ENCODE peak calls at places on chromosome 11, in six cellular contexts. I is endothelial cell of umbilical vein, Z is esophagus muscularis mucosa, N is HL-60, O is HCT116, F is transverse colon. X is an unnamed sample.

GRCh38 chr11:112724194-112724790 is 236.9 kb upstream of the NCAM1 start:
- DNase-seq in I (no peak), Z (peak), N (no peak), O (no peak), F (no peak), X (no peak)

GRCh38 chr11:67572747-67573419 is 10.7 kb upstream of the GSTP1 start:
- DNase-seq in I (peak), Z (no peak), N (no peak), O (peak), F (peak), X (no peak)

GRCh38 chr11:118060879-118061278 is 16.0 kb upstream of the TMPRSS4 start:
- DNase-seq in I (no peak), Z (no peak), N (no peak), O (no peak), F (peak), X (peak)

GRCh38 chr11:113730887-113731726 is 25.0 kb upstream of the TMPRSS5 start:
- DNase-seq in I (peak), Z (no peak), N (no peak), O (peak), F (peak), X (no peak)

GRCh38 chr11:62614275-62614674 is 1.2 kb downstream of the ROM1 start:
- DNase-seq in I (no peak), Z (no peak), N (no peak), O (no peak), F (no peak), X (no peak)

GRCh38 chr11:102666331-102666957 is 39.1 kb downstream of the MMP27 start:
- DNase-seq in I (peak), Z (no peak), N (no peak), O (peak), F (peak), X (no peak)

GRCh38 chr11:10809373-10810199 is 860 bp upstream of the EIF4G2 start:
- DNase-seq in I (peak), Z (no peak), N (no peak), O (peak), F (peak), X (peak)

GRCh38 chr11:35144103-35144741 is 5.3 kb downstream of the CD44 start:
- DNase-seq in I (no peak), Z (no peak), N (peak), O (no peak), F (peak), X (no peak)

GRCh38 chr11:97269527-97269926 is 879.7 kb downstream of the JRKL start:
- DNase-seq in I (no peak), Z (no peak), N (no peak), O (no peak), F (no peak), X (no peak)

GRCh38 chr11:104582431-104582830 is 315.8 kb downstream of the CASP12 start:
- DNase-seq in I (no peak), Z (no peak), N (no peak), O (no peak), F (no peak), X (no peak)

GRCh38 chr11:11978792-11979486 is 29.5 kb downstream of the DKK3 start:
- DNase-seq in I (peak), Z (no peak), N (no peak), O (no peak), F (peak), X (no peak)

GRCh38 chr11:45259607-45260006 is 26.5 kb downstream of the SYT13 start:
- DNase-seq in I (no peak), Z (no peak), N (no peak), O (peak), F (peak), X (no peak)

GRCh38 chr11:68328374-68329091 is 16.1 kb downstream of the LRP5 start:
- DNase-seq in I (peak), Z (no peak), N (no peak), O (no peak), F (peak), X (peak)

GRCh38 chr11:7672960-7673723 is at the start of gene CYB5R2:
- DNase-seq in I (peak), Z (no peak), N (no peak), O (peak), F (peak), X (peak)

GRCh38 chr11:33692013-33692504 is 8.6 kb downstream of the C11orf91 start:
- DNase-seq in I (peak), Z (no peak), N (no peak), O (peak), F (peak), X (peak)

GRCh38 chr11:61940466-61940865 is 9.7 kb upstream of the BEST1 start:
- DNase-seq in I (no peak), Z (no peak), N (no peak), O (no peak), F (no peak), X (no peak)

GRCh38 chr11:61533401-61533800 is 24.9 kb downstream of the LRRC10B start:
- DNase-seq in I (no peak), Z (no peak), N (no peak), O (no peak), F (peak), X (no peak)

GRCh38 chr11:47669856-47670255 is 27.5 kb upstream of the MTCH2 start:
- DNase-seq in I (no peak), Z (no peak), N (no peak), O (no peak), F (no peak), X (no peak)

GRCh38 chr11:117199061-117199915 is at the start of gene TAGLN:
- DNase-seq in I (peak), Z (no peak), N (no peak), O (no peak), F (peak), X (peak)

GRCh38 chr11:117704416-117705150 is 92.4 kb downstream of the DSCAML1 start:
- DNase-seq in I (no peak), Z (no peak), N (no peak), O (no peak), F (no peak), X (no peak)

GRCh38 chr11:121889931-121890330 is 226.1 kb downstream of the BLID start:
- DNase-seq in I (no peak), Z (no peak), N (no peak), O (no peak), F (no peak), X (no peak)

GRCh38 chr11:27673979-27674663 is 26.1 kb downstream of the BDNF start:
- DNase-seq in I (no peak), Z (no peak), N (no peak), O (no peak), F (no peak), X (no peak)

GRCh38 chr11:9137293-9138132 is 46.1 kb upstream of the SCUBE2 start:
- DNase-seq in I (peak), Z (peak), N (peak), O (peak), F (peak), X (peak)

GRCh38 chr11:124812876-124813275 is 12.7 kb upstream of the MSANTD2 start:
- DNase-seq in I (peak), Z (no peak), N (no peak), O (no peak), F (no peak), X (no peak)

GRCh38 chr11:112227002-112227401 is 774 bp downstream of the PTS start:
- DNase-seq in I (no peak), Z (no peak), N (no peak), O (no peak), F (no peak), X (no peak)

GRCh38 chr11:64619196-64619595 is 28.2 kb downstream of the SLC22A12 start:
- DNase-seq in I (no peak), Z (no peak), N (no peak), O (no peak), F (no peak), X (no peak)

GRCh38 chr11:96188625-96189006 is 154.4 kb downstream of the MAML2 start:
- DNase-seq in I (no peak), Z (no peak), N (no peak), O (no peak), F (no peak), X (no peak)

GRCh38 chr11:44818110-44818509 is 91.3 kb downstream of the TSPAN18 start:
- DNase-seq in I (peak), Z (no peak), N (no peak), O (no peak), F (no peak), X (no peak)

GRCh38 chr11:14981507-14981906 is 9.4 kb upstream of the CALCA start:
- DNase-seq in I (no peak), Z (no peak), N (no peak), O (no peak), F (no peak), X (no peak)

GRCh38 chr11:70883973-70884688 is 368.2 kb downstream of the SHANK2 start:
- DNase-seq in I (no peak), Z (no peak), N (no peak), O (no peak), F (no peak), X (no peak)

GRCh38 chr11:130246719-130247118 is 68.0 kb downstream of the ZBTB44 start:
- DNase-seq in I (no peak), Z (no peak), N (no peak), O (no peak), F (no peak), X (no peak)

GRCh38 chr11:68204402-68204801 is 8.7 kb downstream of the KMT5B start:
- DNase-seq in I (no peak), Z (no peak), N (no peak), O (no peak), F (no peak), X (no peak)

GRCh38 chr11:1889941-1890855 is 1.5 kb downstream of the PRR33 start:
- DNase-seq in I (no peak), Z (no peak), N (no peak), O (no peak), F (no peak), X (peak)

GRCh38 chr11:115924744-115925567 is 420.7 kb upstream of the CADM1 start:
- DNase-seq in I (no peak), Z (no peak), N (no peak), O (no peak), F (no peak), X (no peak)

GRCh38 chr11:75536786-75537629 is 11.3 kb upstream of the GDPD5 start:
- DNase-seq in I (no peak), Z (no peak), N (peak), O (peak), F (no peak), X (no peak)

DNA sequence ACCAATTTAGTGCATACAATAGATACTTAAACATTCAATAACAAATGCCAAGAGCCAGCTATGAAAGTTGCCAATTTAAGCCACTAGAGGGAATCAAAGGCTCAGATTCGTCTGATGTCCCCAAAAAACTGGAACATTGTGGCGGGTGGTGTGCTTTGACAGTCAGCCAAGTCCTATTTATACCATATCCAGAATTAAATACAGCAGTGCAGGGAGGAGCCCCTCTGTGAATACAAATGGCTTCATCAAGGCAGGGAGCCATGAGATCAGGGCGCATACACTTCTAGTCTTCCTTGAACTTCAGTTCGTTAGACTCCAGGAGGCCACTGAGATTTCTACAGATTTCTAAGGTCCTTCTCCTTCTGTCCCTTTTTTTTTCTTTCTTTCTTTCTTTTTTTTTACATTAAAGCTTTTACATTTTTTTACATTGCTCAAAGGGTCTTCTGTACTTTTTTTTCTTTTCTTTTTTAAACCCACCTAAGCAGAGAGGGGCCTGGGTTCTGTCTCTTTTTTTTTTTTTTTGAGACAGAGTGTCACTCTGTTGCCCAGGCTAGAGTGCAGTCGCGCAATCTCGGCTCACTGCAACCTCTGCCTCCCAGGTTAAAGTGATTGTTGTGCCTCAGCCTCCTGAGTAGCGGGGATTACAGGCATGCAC is 41.5 kb upstream of the HSPA8 start:
- DNase-seq in I (peak), Z (peak), N (no peak), O (peak), F (peak), X (peak)
- TF ChIP-seq POLR2AphosphoS5 in I (no peak), Z (peak), N (no peak), O (no peak), F (no peak), X (no peak)

DNA sequence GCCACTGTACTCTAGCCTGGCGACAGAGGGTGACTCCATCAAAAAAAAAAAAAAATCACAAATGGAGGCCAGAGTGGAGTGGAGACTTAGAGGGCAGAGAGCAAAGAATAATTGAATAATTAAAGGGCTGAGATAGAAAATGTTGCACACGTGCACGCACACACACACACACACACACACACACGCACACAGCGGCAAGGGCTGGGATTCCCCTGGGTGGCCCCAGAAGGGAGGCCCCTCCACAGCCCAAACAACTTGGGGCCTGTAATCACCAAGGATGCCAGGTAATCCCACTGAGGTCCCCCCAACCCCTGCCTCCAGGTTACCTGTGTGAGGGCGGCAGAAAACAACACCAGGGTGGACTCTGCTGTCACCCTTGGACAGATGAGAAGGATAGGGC is 12.0 kb upstream of the DGKZ start:
- DNase-seq in I (no peak), Z (no peak), N (no peak), O (no peak), F (no peak), X (no peak)
- H3K27ac ChIP-seq in I (no peak), Z (no peak), N (peak), O (no peak), F (no peak), X (no peak)

DNA sequence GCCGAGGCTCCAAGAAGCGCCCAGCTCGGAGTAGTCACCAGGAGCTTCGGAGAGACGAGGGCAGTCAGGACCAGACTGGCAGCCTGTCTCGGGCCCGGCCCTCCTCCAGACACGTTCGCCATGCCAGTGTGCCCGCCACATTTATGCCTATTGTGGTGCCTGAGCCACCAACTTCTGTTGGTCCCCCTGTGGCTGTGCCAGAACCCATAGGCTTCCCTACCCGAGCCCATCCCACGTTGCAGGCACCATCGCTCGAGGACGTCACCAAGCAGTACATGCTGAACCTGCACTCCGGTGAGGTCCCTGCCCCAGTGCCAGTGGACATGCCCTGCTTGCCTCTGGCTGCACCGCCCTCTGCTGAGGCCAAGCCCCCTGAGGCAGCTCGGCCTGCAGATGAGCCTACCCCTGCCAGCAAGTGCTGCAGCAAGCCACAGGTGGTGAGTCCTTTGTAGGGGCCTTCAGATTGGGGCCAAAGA is 3.4 kb downstream of the ARHGEF17 start:
- DNase-seq in I (no peak), Z (no peak), N (no peak), O (no peak), F (no peak), X (no peak)
- H3K4me3 ChIP-seq in I (peak), Z (peak), N (no peak), O (no peak), F (peak), X (peak)

GRCh38 chr11:59548309-59548656 is 36.9 kb downstream of the OR4D9 start:
- DNase-seq in I (no peak), Z (no peak), N (no peak), O (no peak), F (no peak), X (no peak)

GRCh38 chr11:59550842-59551650 is 39.7 kb downstream of the OR4D9 start:
- DNase-seq in I (peak), Z (peak), N (peak), O (peak), F (peak), X (peak)

GRCh38 chr11:59552844-59553243 is 41.5 kb downstream of the OR4D9 start:
- DNase-seq in I (no peak), Z (no peak), N (no peak), O (no peak), F (no peak), X (no peak)

GRCh38 chr11:59551651-59552521 is 40.5 kb downstream of the OR4D9 start:
- DNase-seq in I (peak), Z (no peak), N (no peak), O (peak), F (no peak), X (no peak)

DNA sequence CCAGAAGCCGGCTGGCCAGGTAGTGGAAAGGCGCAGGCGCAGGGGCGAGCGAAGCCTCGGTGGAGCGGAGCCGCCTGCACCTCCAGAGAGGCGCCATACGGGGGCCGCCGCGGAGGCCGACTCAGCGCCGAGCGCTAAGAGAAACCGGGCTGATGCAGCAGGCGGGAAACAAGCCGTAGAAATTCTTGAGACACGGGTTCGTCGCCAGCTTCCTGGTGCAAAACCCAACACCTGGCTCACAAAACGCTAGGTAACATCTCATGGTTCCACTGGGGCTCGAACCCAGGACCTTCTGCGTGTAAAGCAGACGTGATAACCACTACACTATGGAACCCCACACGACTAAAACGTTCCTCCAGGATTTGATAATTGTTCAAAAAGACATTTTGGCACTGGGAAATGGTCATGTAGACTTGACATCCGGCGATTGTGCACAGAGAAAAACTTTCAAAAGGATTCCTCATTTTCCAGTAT is 39.1 kb downstream of the OR4D9 start:
- DNase-seq in I (peak), Z (peak), N (peak), O (peak), F (peak), X (peak)
- TF ChIP-seq POLR2AphosphoS5 in I (peak), Z (peak), N (no peak), O (peak), F (no peak), X (no peak)

GRCh38 chr11:108923413-108923812 is 258.5 kb downstream of the DDX10 start:
- DNase-seq in I (peak), Z (no peak), N (no peak), O (no peak), F (no peak), X (no peak)

GRCh38 chr11:108931168-108931567 is 266.3 kb downstream of the DDX10 start:
- DNase-seq in I (no peak), Z (no peak), N (no peak), O (no peak), F (no peak), X (no peak)

GRCh38 chr11:108927791-108928545 is 263.1 kb downstream of the DDX10 start:
- DNase-seq in I (no peak), Z (no peak), N (no peak), O (no peak), F (no peak), X (no peak)

GRCh38 chr11:108929241-108929640 is 264.4 kb downstream of the DDX10 start:
- DNase-seq in I (peak), Z (no peak), N (no peak), O (peak), F (no peak), X (no peak)

DNA sequence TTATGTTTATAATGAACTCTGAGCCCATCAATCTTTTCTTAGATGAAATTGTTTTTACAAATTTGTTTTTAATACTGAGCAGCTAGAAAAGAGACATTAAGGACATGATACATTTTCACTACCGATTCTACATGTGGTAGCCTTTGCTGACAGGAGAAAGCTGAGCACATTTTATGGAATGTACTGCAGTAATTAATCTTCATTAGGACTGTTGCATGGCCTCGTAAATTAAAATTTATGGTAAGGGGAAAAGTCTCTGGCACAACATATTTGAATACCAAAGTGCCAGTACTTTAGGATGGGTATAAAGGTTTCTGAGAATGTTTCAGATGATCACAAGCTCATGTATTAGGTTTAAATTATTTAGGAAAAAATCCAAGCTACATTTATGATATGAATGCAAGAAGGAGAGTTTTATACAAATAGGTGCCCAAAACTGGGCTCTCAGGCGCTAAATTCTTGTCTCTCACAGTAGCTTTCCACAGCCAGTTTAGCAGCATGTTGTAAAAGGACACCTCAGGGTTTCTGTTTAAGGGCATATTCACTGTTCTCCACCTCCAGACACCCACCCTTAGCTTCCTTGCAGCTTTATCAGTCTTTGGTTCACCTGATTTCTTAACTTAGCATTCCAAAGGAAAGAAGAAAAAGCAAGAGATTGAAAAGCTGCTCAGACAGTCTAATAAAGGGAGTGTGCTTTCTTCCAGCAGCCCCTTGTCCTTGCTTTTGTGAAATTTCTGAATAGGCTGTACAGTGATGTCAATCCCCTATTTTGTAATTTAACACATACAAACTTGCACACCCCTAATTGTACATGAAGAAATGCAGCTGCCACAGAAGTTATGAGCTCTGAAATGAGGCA is 261.9 kb downstream of the DDX10 start:
- DNase-seq in I (no peak), Z (no peak), N (no peak), O (no peak), F (no peak), X (no peak)
- H3K27ac ChIP-seq in I (no peak), Z (no peak), N (no peak), O (no peak), F (no peak), X (no peak)